ENCODE peak calls at places on chromosomes 6 and 20, in nine cellular contexts. K is colonic mucosa; N is heart left ventricle; O is CD8-positive, alpha-beta memory T cell; M is trophoblast cell; I is PC-3; Y is heart right ventricle; W is AG04450; J is endodermal cell. X is an unnamed sample.
A peak's percentile ranks its signal among the peaks of the same experiment; 100 is the strongest.

GRCh38 chr6:142728367-142728766 is 216.6 kb downstream of the HIVEP2 start:
- DNase-seq in K (peak; percentile 40), N (no peak), O (no peak), M (peak; percentile 10), I (no peak), Y (no peak), W (no peak), J (no peak), X (no peak)

GRCh38 chr20:31637660-31638059 is at the start of gene COX4I2:
- DNase-seq in K (no peak), N (peak; percentile 73), O (no peak), M (no peak), I (no peak), Y (peak; percentile 67), W (no peak), J (peak; percentile 56), X (no peak)

GRCh38 chr6:10014561-10014960 is 400.3 kb downstream of the TFAP2A start:
- DNase-seq in K (no peak), N (no peak), O (no peak), M (no peak), I (no peak), Y (no peak), W (peak; percentile 8), J (no peak), X (no peak)

GRCh38 chr20:32965581-32966373 is 38.5 kb downstream of the SUN5 start:
- DNase-seq in K (peak; percentile 16), N (no peak), O (peak; percentile 29), M (no peak), I (no peak), Y (no peak), W (no peak), J (peak; percentile 35), X (no peak)

GRCh38 chr6:104887350-104887749 is 27.6 kb upstream of the HACE1 start:
- DNase-seq in K (no peak), N (no peak), O (no peak), M (peak; percentile 14), I (peak; percentile 6), Y (no peak), W (peak; percentile 6), J (peak; percentile 56), X (no peak)

GRCh38 chr20:7199867-7200266 is 432.4 kb downstream of the BMP2 start:
- DNase-seq in K (no peak), N (no peak), O (no peak), M (no peak), I (no peak), Y (no peak), W (no peak), J (no peak), X (no peak)

GRCh38 chr20:4613718-4614620 is 107.7 kb upstream of the PRND start:
- DNase-seq in K (peak; percentile 49), N (no peak), O (peak; percentile 53), M (peak; percentile 48), I (peak; percentile 79), Y (peak; percentile 23), W (no peak), J (peak; percentile 84), X (peak; percentile 71)

GRCh38 chr6:10682319-10682988 is 12.0 kb downstream of the C6orf52 start:
- DNase-seq in K (no peak), N (no peak), O (no peak), M (no peak), I (no peak), Y (no peak), W (no peak), J (no peak), X (no peak)

GRCh38 chr20:31990958-31991705 is 19.1 kb upstream of the CCM2L start:
- DNase-seq in K (no peak), N (no peak), O (no peak), M (no peak), I (no peak), Y (no peak), W (no peak), J (no peak), X (no peak)

GRCh38 chr20:53444386-53444785 is 149.3 kb downstream of the ZNF217 start:
- DNase-seq in K (no peak), N (no peak), O (no peak), M (no peak), I (no peak), Y (no peak), W (no peak), J (no peak), X (no peak)
- H3K27ac ChIP-seq in K (no peak overlapping the region), N (no peak overlapping the region), O (no peak overlapping the region), M (no peak overlapping the region), I (no peak overlapping the region), Y (no peak overlapping the region), W (no peak overlapping the region), J (peak overlapping the region; percentile 25), X (no peak overlapping the region)

GRCh38 chr6:20234136-20234535 is 21.9 kb upstream of the MBOAT1 start:
- DNase-seq in K (no peak), N (no peak), O (no peak), M (no peak), I (no peak), Y (no peak), W (no peak), J (no peak), X (no peak)
- H3K4me3 ChIP-seq in K (no peak overlapping the region), N (no peak overlapping the region), O (no peak overlapping the region), M (no peak overlapping the region), I (no peak overlapping the region), Y (no peak overlapping the region), W (no peak overlapping the region), J (no peak overlapping the region), X (no peak overlapping the region)

GRCh38 chr6:167682546-167683027 is 144.1 kb upstream of the AFDN start:
- DNase-seq in K (no peak), N (no peak), O (no peak), M (no peak), I (no peak), Y (no peak), W (no peak), J (no peak), X (no peak)
- H3K27ac ChIP-seq in K (peak overlapping the region; percentile 23), N (peak overlapping the region; percentile 85), O (no peak overlapping the region), M (no peak overlapping the region), I (peak overlapping the region; percentile 93), Y (peak overlapping the region; percentile 78), W (no peak overlapping the region), J (peak overlapping the region; percentile 63), X (peak overlapping the region; percentile 68)

GRCh38 chr6:133955136-133955576 is 2.1 kb downstream of the TBPL1 start:
- DNase-seq in K (no peak), N (no peak), O (no peak), M (no peak), I (no peak), Y (no peak), W (no peak), J (no peak), X (no peak)
- H3K4me3 ChIP-seq in K (no peak overlapping the region), N (no peak overlapping the region), O (no peak overlapping the region), M (no peak overlapping the region), I (peak overlapping the region; percentile 77), Y (no peak overlapping the region), W (peak overlapping the region; percentile 97), J (peak overlapping the region; percentile 85), X (no peak overlapping the region)

DNA sequence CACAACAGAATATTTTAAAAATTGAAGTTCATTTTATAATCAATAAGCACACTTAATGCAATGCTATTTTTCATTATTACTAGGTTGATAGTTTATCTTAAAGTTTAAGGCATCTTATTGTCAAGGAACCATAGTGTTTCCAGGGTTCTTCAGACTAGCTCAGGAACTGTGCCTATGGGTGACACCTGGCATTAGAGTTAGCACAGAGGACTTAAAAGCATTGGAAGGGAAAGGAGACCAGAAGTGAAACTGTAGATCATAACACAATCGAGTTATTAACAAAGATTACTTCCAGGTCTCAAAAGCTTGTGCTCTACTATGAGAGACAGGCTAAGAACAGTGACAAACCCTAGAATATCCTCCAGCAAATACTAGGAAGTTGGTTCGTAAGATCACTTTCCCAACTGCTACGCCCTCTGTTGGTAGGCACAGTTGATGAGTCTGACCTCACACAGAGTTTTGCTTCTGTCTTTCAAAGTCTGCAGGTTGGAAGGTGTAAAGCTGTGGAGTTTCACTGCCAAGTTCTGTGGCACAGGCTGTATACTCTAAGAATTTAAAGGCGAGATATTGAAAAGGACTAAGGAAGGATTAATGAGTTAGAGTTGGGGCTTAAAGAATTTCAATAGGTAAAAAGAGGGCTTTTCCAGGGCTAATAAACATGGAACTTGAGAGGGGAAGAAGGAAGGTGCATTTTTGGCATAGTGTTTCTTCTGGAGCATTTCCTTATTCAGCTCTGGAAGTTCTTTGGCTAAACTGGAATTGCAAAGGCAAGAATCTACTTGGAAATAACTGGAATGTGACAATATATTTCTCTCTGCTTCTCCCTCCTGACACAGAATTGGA is 531.3 kb upstream of the JAG1 start:
- DNase-seq in K (peak; percentile 78), N (no peak), O (no peak), M (peak; percentile 50), I (peak; percentile 84), Y (peak; percentile 19), W (no peak), J (peak; percentile 89), X (peak; percentile 56)
- H3K27ac ChIP-seq in K (no peak overlapping the region), N (no peak overlapping the region), O (no peak overlapping the region), M (peak overlapping the region; percentile 22), I (no peak overlapping the region), Y (no peak overlapping the region), W (no peak overlapping the region), J (no peak overlapping the region), X (no peak overlapping the region)

GRCh38 chr6:33290459-33290858 is 1.1 kb downstream of the PFDN6 start:
- DNase-seq in K (no peak), N (no peak), O (no peak), M (no peak), I (no peak), Y (no peak), W (no peak), J (no peak), X (no peak)
- H3K4me3 ChIP-seq in K (no peak overlapping the region), N (no peak overlapping the region), O (peak overlapping the region; percentile 99), M (no peak overlapping the region), I (peak overlapping the region; percentile 97), Y (peak overlapping the region; percentile 63), W (peak overlapping the region; percentile 89), J (peak overlapping the region; percentile 97), X (peak overlapping the region; percentile 54)

X was measured in SJSA1.